ENCODE peak calls at places on chromosome 15, in ten cellular contexts. R is H9, E is DND-41, K is GM12864, U is heart right ventricle, A is WTC11, I is transverse colon, Q is GM12865, D is cardiac muscle cell, L is GM10248. Y is an unnamed sample.

GRCh38 chr15:95557226-95558046 is 773.1 kb upstream of the NR2F2 start:
- DNase-seq in L (no peak), D (peak), R (no peak), I (no peak), A (no peak), K (no peak), Q (peak), E (no peak), U (no peak), Y (no peak)

GRCh38 chr15:77636209-77636608 is 3.5 kb upstream of the LINGO1 start:
- DNase-seq in K (no peak), U (no peak), E (no peak), D (no peak), R (no peak), I (no peak), L (no peak), Q (no peak), A (no peak), Y (no peak)

GRCh38 chr15:69478259-69478687 is 25.7 kb downstream of the RPLP1 start:
- DNase-seq in I (peak), R (peak), K (no peak), Q (peak), E (peak), D (peak), U (peak), L (peak), A (peak), Y (peak)

GRCh38 chr15:99682455-99682854 is 50.8 kb downstream of the LYSMD4 start:
- DNase-seq in U (no peak), A (no peak), E (no peak), R (no peak), K (no peak), L (no peak), Q (no peak), D (peak), I (no peak), Y (no peak)

GRCh38 chr15:68818671-68819450 is 1.8 kb downstream of the ANP32A start:
- DNase-seq in I (peak), R (no peak), L (peak), A (peak), K (no peak), E (peak), U (peak), D (peak), Q (peak), Y (peak)

GRCh38 chr15:58146734-58147133 is 8.6 kb downstream of the AQP9 start:
- DNase-seq in U (no peak), K (no peak), I (no peak), D (peak), Q (no peak), A (no peak), E (no peak), L (no peak), R (no peak), Y (no peak)

GRCh38 chr15:90789496-90789895 is 72.3 kb downstream of the BLM start:
- DNase-seq in U (no peak), R (no peak), L (no peak), A (no peak), I (no peak), D (no peak), Q (no peak), E (no peak), K (no peak), Y (no peak)

GRCh38 chr15:50114381-50114780 is 4.7 kb downstream of the ATP8B4 start:
- DNase-seq in R (no peak), L (no peak), A (no peak), K (no peak), D (no peak), U (no peak), I (no peak), Q (no peak), E (no peak), Y (no peak)

GRCh38 chr15:95880630-95881029 is 449.9 kb upstream of the NR2F2 start:
- DNase-seq in Q (no peak), D (no peak), L (no peak), E (no peak), A (no peak), I (no peak), U (no peak), R (no peak), K (no peak), Y (no peak)

GRCh38 chr15:95520922-95521321 is 809.6 kb upstream of the NR2F2 start:
- DNase-seq in D (no peak), K (no peak), A (no peak), L (no peak), R (no peak), Q (no peak), I (no peak), E (no peak), U (no peak), Y (no peak)

GRCh38 chr15:97902140-97902780 is 58.2 kb upstream of the ARRDC4 start:
- DNase-seq in K (no peak), D (peak), U (no peak), R (no peak), E (no peak), Q (no peak), L (no peak), A (no peak), I (no peak), Y (no peak)

GRCh38 chr15:71448688-71449114 is 333.4 kb downstream of the THSD4 start:
- DNase-seq in Q (peak), A (peak), D (peak), R (peak), E (peak), U (no peak), I (peak), K (peak), L (peak), Y (no peak)

GRCh38 chr15:26864664-26865191 is 2.1 kb upstream of the GABRA5 start:
- DNase-seq in D (peak), I (no peak), Q (no peak), A (peak), E (peak), K (no peak), U (no peak), R (peak), L (no peak), Y (no peak)

GRCh38 chr15:57485869-57486268 is 105.8 kb upstream of the MYZAP start:
- DNase-seq in K (no peak), E (no peak), U (no peak), Q (no peak), I (no peak), D (peak), L (no peak), A (peak), R (peak), Y (no peak)

GRCh38 chr15:62403164-62403809 is 238.2 kb upstream of the C2CD4B start:
- DNase-seq in E (no peak), U (no peak), R (no peak), A (no peak), K (no peak), D (peak), I (no peak), L (no peak), Q (no peak), Y (no peak)

GRCh38 chr15:68275165-68275746 is 2.3 kb upstream of the FEM1B start:
- DNase-seq in Q (no peak), R (no peak), A (no peak), E (no peak), D (no peak), L (no peak), I (no peak), U (no peak), K (no peak), Y (no peak)

GRCh38 chr15:75347222-75348033 is 589 bp downstream of the NEIL1 start:
- DNase-seq in E (no peak), Q (peak), A (peak), R (peak), L (peak), K (no peak), U (peak), I (peak), D (peak), Y (no peak)

GRCh38 chr15:70516408-70517193 is 246.8 kb downstream of the UACA start:
- DNase-seq in I (no peak), E (no peak), K (no peak), A (no peak), D (no peak), L (no peak), Q (no peak), R (no peak), U (no peak), Y (no peak)

GRCh38 chr15:31248951-31249350 is 77.7 kb upstream of the KLF13 start:
- DNase-seq in E (no peak), R (no peak), I (no peak), D (no peak), Q (no peak), K (no peak), L (no peak), A (no peak), U (no peak), Y (no peak)

GRCh38 chr15:58065011-58065444 is 483 bp downstream of the ALDH1A2 start:
- DNase-seq in Q (no peak), K (no peak), A (peak), D (peak), R (peak), L (peak), I (peak), U (peak), E (no peak), Y (peak)

GRCh38 chr15:31225356-31225955 is 101.2 kb upstream of the KLF13 start:
- DNase-seq in D (no peak), R (no peak), U (no peak), A (no peak), K (no peak), I (no peak), E (no peak), L (no peak), Q (no peak), Y (no peak)

GRCh38 chr15:99386429-99386828 is 135.1 kb downstream of the LRRC28 start:
- DNase-seq in Q (no peak), E (no peak), R (no peak), A (no peak), L (no peak), K (no peak), U (no peak), I (no peak), D (no peak), Y (no peak)

GRCh38 chr15:52225230-52225629 is 34.0 kb upstream of the GNB5 start:
- DNase-seq in E (no peak), D (no peak), L (no peak), U (no peak), A (no peak), R (no peak), I (no peak), Q (no peak), K (no peak), Y (no peak)

GRCh38 chr15:78737187-78737820 is 74.0 kb downstream of the ADAMTS7 start:
- DNase-seq in Q (no peak), R (no peak), A (no peak), E (no peak), K (no peak), L (no peak), I (no peak), U (no peak), D (no peak), Y (peak)

GRCh38 chr15:78739206-78739605 is 72.1 kb downstream of the ADAMTS7 start:
- DNase-seq in L (no peak), U (no peak), K (no peak), I (peak), A (no peak), E (no peak), D (no peak), R (no peak), Q (no peak), Y (peak)

GRCh38 chr15:78740904-78741274 is 70.4 kb downstream of the ADAMTS7 start:
- DNase-seq in A (no peak), R (no peak), U (no peak), L (no peak), K (no peak), I (no peak), D (no peak), Q (no peak), E (no peak), Y (peak)

GRCh38 chr15:78734441-78735064 is 76.7 kb downstream of the ADAMTS7 start:
- DNase-seq in L (no peak), R (no peak), Q (no peak), I (no peak), K (no peak), D (no peak), A (no peak), U (no peak), E (no peak), Y (peak)

DNA sequence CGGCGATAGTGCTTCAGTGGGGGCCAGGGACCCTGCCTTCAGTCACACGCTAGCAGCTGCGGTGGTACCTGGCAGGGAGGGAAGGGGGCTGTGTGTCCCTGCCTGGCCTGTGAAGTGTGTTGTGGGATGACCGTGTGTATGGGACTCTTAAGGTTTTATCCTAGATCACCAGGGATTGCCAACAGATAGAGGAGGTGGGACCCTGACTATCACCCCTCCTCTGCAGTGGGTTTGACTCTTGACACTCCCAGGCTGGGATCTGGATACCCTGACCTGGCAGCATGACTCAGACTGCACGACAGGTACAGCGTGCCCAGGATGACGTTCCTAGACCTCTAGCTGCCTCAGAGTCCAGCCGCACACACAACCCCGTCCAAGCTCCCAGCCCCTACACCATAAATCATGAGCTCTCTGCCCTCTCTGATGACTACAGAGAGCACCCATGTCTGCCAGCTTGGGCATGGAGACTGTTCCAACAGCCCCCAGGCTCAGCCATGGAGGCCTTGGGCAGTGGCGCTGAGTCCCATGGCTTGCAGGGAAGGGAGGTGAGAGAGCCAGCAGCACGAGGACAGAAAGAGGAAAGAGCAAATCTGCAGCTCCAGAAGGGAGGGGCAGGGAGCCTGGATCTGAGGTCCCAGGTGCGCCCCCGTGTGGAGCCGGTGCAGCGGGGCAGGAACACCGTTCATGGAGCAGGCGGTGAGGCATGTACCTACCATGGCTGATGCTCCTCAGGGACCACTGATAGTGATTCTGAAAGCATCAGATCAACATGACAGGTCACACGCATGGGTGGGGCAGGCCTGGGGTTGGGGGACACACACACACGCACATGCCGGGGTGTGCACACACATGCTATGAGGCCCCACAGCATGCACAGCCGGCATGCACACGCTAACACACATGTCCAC is 71.0 kb downstream of the ADAMTS7 start:
- DNase-seq in A (peak), U (no peak), D (peak), Q (peak), R (peak), L (peak), I (peak), E (peak), K (peak), Y (peak)
- TF ChIP-seq CTCF in A (peak), U (peak), D (peak), Q (peak), R (peak), L (peak), I (no peak), E (peak), K (peak), Y (peak)

DNA sequence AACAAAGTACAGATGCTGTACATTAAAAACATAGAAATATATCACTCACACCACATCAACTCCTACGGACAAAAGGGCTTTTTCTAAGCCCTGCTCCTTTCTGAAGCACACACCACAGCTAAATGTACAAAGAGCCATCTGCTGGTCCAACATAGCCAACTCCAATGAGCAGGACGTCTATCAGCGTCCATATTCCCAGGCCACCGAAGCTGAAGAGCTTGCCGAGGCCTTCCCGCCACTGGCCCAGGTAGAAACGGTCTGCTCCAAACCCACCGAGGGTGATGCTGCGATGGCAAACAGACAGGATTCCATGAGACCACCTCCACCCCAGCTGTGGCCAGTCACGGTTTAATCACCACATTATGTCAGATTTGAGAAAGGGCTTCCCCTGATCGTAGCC is 9.8 kb downstream of the TM2D3 start:
- DNase-seq in A (no peak), D (peak), I (no peak), K (no peak), L (no peak), R (no peak), U (no peak), E (no peak), Q (no peak), Y (no peak)
- TF ChIP-seq CTCF in A (no peak), D (peak), I (no peak), K (peak), L (peak), R (no peak), U (peak), E (peak), Q (no peak), Y (no peak)

DNA sequence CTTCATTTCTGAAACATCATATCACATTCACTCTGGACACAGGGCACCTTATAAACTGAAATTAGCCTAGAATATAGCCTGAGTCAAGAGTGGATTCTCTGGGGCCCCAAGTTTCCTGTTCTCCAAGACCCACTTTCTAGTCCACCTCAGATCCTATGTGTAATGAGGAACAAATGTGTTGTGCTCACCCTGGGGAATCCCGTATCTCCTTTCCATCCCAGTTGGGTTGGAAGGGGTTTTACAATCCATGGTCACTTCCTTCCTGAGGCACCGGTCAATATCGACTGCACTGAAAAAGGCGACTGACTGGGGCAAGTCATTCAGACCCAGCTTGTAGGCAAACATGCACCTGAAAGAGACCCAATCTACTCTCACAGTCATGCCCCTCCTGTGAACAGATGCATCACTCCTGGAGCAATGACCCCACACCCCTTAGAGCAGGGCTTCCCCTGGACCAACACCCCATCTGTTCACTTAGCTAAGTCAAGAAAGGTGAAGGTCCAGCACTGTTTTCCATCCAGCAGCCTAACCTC is 17.4 kb downstream of the POLG start:
- DNase-seq in E (no peak), A (no peak), Q (no peak), L (no peak), D (no peak), I (no peak), K (no peak), R (no peak), U (no peak), Y (no peak)
- TF ChIP-seq CTCF in E (no peak), A (no peak), Q (no peak), L (no peak), D (no peak), I (no peak), K (no peak), R (no peak), U (no peak), Y (no peak)

GRCh38 chr15:86036243-86036642 is 43.4 kb upstream of the AGBL1 start:
- DNase-seq in E (no peak), U (no peak), L (no peak), A (no peak), R (no peak), D (no peak), I (no peak), K (no peak), Q (no peak), Y (no peak)

GRCh38 chr15:86038491-86038890 is 41.2 kb upstream of the AGBL1 start:
- DNase-seq in Q (no peak), D (no peak), R (no peak), I (no peak), E (no peak), U (no peak), K (no peak), A (no peak), L (no peak), Y (no peak)

GRCh38 chr15:86044981-86045380 is 34.7 kb upstream of the AGBL1 start:
- DNase-seq in Q (peak), A (no peak), I (no peak), K (no peak), E (peak), L (no peak), U (no peak), R (no peak), D (no peak), Y (no peak)

GRCh38 chr15:86034904-86035303 is 44.8 kb upstream of the AGBL1 start:
- DNase-seq in K (no peak), R (no peak), Q (no peak), E (no peak), I (no peak), U (no peak), A (no peak), D (no peak), L (no peak), Y (no peak)

GRCh38 chr15:86040360-86041095 is 39.1 kb upstream of the AGBL1 start:
- DNase-seq in A (peak), E (peak), D (no peak), L (no peak), U (no peak), Q (no peak), I (no peak), K (no peak), R (peak), Y (no peak)
- TF ChIP-seq CTCF in A (peak), E (peak), D (no peak), L (no peak), U (no peak), Q (no peak), I (no peak), K (no peak), R (peak), Y (no peak)

GRCh38 chr15:63531586-63531985 is 27.2 kb downstream of the USP3 start:
- DNase-seq in I (no peak), K (no peak), E (no peak), U (no peak), L (no peak), Q (peak), R (no peak), A (peak), D (no peak), Y (no peak)
- TF ChIP-seq CTCF in I (no peak), K (peak), E (peak), U (no peak), L (no peak), Q (peak), R (peak), A (peak), D (peak), Y (peak)

GRCh38 chr15:88467935-88468528 is 524 bp downstream of the MRPS11 start:
- DNase-seq in K (no peak), I (no peak), U (no peak), Q (peak), R (no peak), A (no peak), D (peak), L (no peak), E (peak), Y (peak)

GRCh38 chr15:88472225-88472624 is 4.7 kb downstream of the MRPS11 start:
- DNase-seq in K (no peak), D (no peak), U (no peak), Q (peak), E (no peak), R (no peak), A (no peak), L (peak), I (no peak), Y (no peak)

GRCh38 chr15:88469321-88469720 is 1.8 kb downstream of the MRPS11 start:
- DNase-seq in U (no peak), Q (no peak), R (no peak), I (no peak), D (no peak), K (no peak), A (no peak), L (no peak), E (no peak), Y (no peak)

GRCh38 chr15:88467073-88467934 is at the start of the genes MRPL46 and MRPS11:
- DNase-seq in K (peak), E (peak), D (peak), U (peak), A (peak), Q (peak), R (peak), L (peak), I (peak), Y (peak)

DNA sequence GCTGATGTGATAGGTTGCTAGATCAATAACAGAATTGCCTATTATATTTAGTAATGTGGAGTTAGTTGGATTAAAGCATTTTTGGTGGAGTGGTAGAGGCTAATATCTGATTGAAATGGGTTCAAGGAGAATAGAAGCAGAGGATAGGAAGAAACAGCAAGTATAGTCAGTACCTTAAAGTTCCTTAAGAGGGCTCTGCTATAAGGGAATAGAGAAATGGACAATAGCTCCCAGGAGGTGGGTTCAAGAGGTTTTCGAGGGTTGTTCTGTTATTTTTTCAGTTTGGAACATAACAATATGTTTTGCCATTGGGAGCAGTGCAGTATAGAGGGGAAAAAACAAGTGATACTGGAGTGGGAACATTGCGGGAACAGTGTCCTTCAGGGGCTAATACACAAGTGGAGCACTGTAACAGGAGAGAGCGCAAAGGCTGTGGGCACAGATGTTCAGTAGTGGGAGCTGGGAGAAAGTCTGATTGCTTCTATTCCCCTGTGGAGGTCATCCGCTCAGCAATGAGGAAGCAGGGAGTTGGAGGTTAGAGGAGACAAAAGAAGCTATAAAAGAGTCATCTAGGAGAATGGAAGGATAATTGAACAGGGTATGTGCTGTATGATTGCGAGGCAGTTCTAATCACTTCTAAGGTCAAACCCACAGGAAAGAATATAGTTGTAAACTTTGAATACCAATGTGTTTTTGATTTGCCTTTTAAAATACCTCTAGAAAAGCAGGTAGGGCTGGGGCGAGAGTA is 3.3 kb downstream of the MRPS11 start:
- DNase-seq in I (no peak), D (no peak), K (no peak), E (no peak), R (no peak), U (no peak), L (no peak), Q (no peak), A (no peak), Y (no peak)
- TF ChIP-seq CTCF in I (no peak), D (no peak), K (peak), E (peak), R (no peak), U (no peak), L (no peak), Q (no peak), A (no peak), Y (peak)

Y was measured in type B pancreatic cell.